ENCODE peak calls at places on chromosomes 13 and 19, in four cellular contexts. Q is ovary, O is fibroblast of lung, K is pancreas. B is an unnamed sample.

GRCh38 chr19:49660338-49660961 is 5.2 kb downstream of the IRF3 start:
- DNase-seq in Q (no peak), O (no peak), K (no peak), B (no peak)

GRCh38 chr13:44336934-44337333 is 36.7 kb upstream of the SERP2 start:
- DNase-seq in Q (no peak), O (no peak), K (no peak), B (no peak)

GRCh38 chr13:71912524-71912923 is 45.5 kb upstream of the DACH1 start:
- DNase-seq in Q (no peak), O (peak), K (no peak), B (no peak)

GRCh38 chr19:21483589-21484170 is 21.7 kb upstream of the ZNF429 start:
- DNase-seq in Q (peak), O (peak), K (peak), B (no peak)

GRCh38 chr13:25948910-25949309 is 102.9 kb downstream of the SHISA2 start:
- DNase-seq in Q (no peak), O (no peak), K (no peak), B (no peak)

GRCh38 chr13:20359335-20359734 is 127.2 kb upstream of the GJB6 start:
- DNase-seq in Q (no peak), O (peak), K (no peak), B (peak)

GRCh38 chr19:46353730-46354528 is 7.0 kb downstream of the PPP5C start:
- DNase-seq in Q (no peak), O (no peak), K (peak), B (no peak)

GRCh38 chr13:49367640-49368431 is 76.0 kb downstream of the CAB39L start:
- DNase-seq in Q (no peak), O (no peak), K (no peak), B (no peak)

GRCh38 chr13:99905814-99906213 is 65.8 kb downstream of the ZIC5 start:
- DNase-seq in Q (no peak), O (no peak), K (no peak), B (no peak)

GRCh38 chr19:17348700-17349099 is 11.3 kb downstream of the GTPBP3 start:
- DNase-seq in Q (no peak), O (peak), K (no peak), B (peak)

GRCh38 chr13:99104396-99104795 is 96.3 kb upstream of the UBAC2 start:
- DNase-seq in Q (no peak), O (no peak), K (no peak), B (no peak)

GRCh38 chr13:102373221-102373620 is 28.6 kb downstream of the FGF14 start:
- DNase-seq in Q (no peak), O (no peak), K (no peak), B (no peak)

GRCh38 chr13:113022391-113023216 is 53.6 kb downstream of the MCF2L start:
- DNase-seq in Q (no peak), O (no peak), K (no peak), B (no peak)

GRCh38 chr13:71828117-71828516 is 38.9 kb downstream of the DACH1 start:
- DNase-seq in Q (no peak), O (no peak), K (no peak), B (no peak)

GRCh38 chr19:40530091-40530901 is 46.4 kb upstream of the SHKBP1 start:
- DNase-seq in Q (peak), O (no peak), K (peak), B (no peak)

GRCh38 chr13:98157609-98158008 is 14.7 kb downstream of the FARP1 start:
- DNase-seq in Q (no peak), O (no peak), K (no peak), B (no peak)

GRCh38 chr19:2034729-2035589 is 16.1 kb downstream of the MKNK2 start:
- DNase-seq in Q (peak), O (peak), K (peak), B (peak)

GRCh38 chr13:43981091-43981490 is 101.4 kb downstream of the LACC1 start:
- DNase-seq in Q (no peak), O (no peak), K (no peak), B (no peak)

GRCh38 chr13:31073859-31074718 is 87.6 kb downstream of the HSPH1 start:
- DNase-seq in Q (no peak), O (peak), K (no peak), B (peak)

GRCh38 chr13:43797869-43798268 is 11.1 kb upstream of the ENOX1 start:
- DNase-seq in Q (no peak), O (peak), K (no peak), B (no peak)

GRCh38 chr19:44212865-44213346 is 574 bp downstream of the ZNF227 start:
- DNase-seq in Q (no peak), O (peak), K (no peak), B (peak)

GRCh38 chr19:17743874-17744273 is 7.4 kb upstream of the FCHO1 start:
- DNase-seq in Q (no peak), O (peak), K (no peak), B (no peak)

GRCh38 chr19:54164369-54165068 is 5.0 kb upstream of the LENG1 start:
- DNase-seq in Q (no peak), O (peak), K (peak), B (no peak)

GRCh38 chr19:29492761-29493160 is 33.0 kb upstream of the VSTM2B start:
- DNase-seq in Q (no peak), O (no peak), K (no peak), B (no peak)

GRCh38 chr19:42066075-42066754 is 3.8 kb downstream of the GRIK5 start:
- DNase-seq in Q (no peak), O (peak), K (no peak), B (no peak)

GRCh38 chr19:28424662-28425430 is 788.1 kb downstream of the UQCRFS1 start:
- DNase-seq in Q (no peak), O (no peak), K (no peak), B (no peak)

GRCh38 chr19:40716031-40716654 is 543 bp downstream of the COQ8B start:
- DNase-seq in Q (peak), O (no peak), K (peak), B (peak)

GRCh38 chr13:83881031-83881727 is 1.1 kb downstream of the SLITRK1 start:
- DNase-seq in Q (no peak), O (no peak), K (no peak), B (no peak)

GRCh38 chr19:16886305-16886880 is 2.4 kb upstream of the F2RL3 start:
- DNase-seq in Q (peak), O (peak), K (no peak), B (peak)

GRCh38 chr13:113620036-113620435 is 35.5 kb downstream of the TFDP1 start:
- DNase-seq in Q (no peak), O (no peak), K (peak), B (no peak)

GRCh38 chr13:43107780-43108179 is 84.4 kb downstream of the DNAJC15 start:
- DNase-seq in Q (no peak), O (no peak), K (no peak), B (no peak)

GRCh38 chr19:44748426-44749254 is at the start of gene BCL3:
- DNase-seq in Q (peak), O (peak), K (peak), B (no peak)

GRCh38 chr19:8571006-8571411 is 6.2 kb downstream of the MYO1F start:
- DNase-seq in Q (no peak), O (peak), K (no peak), B (peak)

DNA sequence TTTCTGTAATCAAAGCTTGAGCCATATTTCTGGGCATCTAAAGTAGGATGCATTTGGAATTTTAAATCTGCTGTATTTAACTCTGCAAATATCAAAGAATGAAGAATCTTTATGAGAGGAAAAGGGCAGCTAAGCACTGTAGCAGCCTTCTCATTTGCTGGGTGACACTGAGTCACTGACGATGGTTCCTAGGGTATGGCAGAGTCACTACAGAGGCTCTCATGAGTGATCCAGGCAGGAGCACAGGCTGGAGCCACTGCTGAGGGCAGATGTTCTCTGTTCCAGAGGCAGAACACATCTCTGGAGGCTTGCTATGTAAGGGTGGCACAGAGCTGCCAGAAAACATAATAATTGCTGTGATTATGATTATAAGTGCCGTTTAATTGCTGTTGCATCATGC is 340.7 kb upstream of the HTR2A start:
- DNase-seq in Q (no peak), O (no peak), K (no peak), B (no peak)
- TF ChIP-seq CTCF in Q (no peak), O (no peak), K (no peak), B (no peak)

GRCh38 chr19:4386038-4386782 is 14.1 kb downstream of the SH3GL1 start:
- DNase-seq in Q (no peak), O (no peak), K (no peak), B (no peak)
- TF ChIP-seq CTCF in Q (no peak), O (peak), K (no peak), B (no peak)

GRCh38 chr19:58021541-58022282 is 12.1 kb upstream of the ZSCAN1 start:
- DNase-seq in Q (peak), O (peak), K (no peak), B (no peak)
- TF ChIP-seq CTCF in Q (no peak), O (peak), K (no peak), B (no peak)

GRCh38 chr13:67137044-67137735 is 92.9 kb downstream of the PCDH9 start:
- DNase-seq in Q (no peak), O (peak), K (no peak), B (no peak)

GRCh38 chr13:67136157-67136556 is 94.0 kb downstream of the PCDH9 start:
- DNase-seq in Q (no peak), O (no peak), K (no peak), B (no peak)

GRCh38 chr13:67133476-67133875 is 96.7 kb downstream of the PCDH9 start:
- DNase-seq in Q (no peak), O (no peak), K (no peak), B (no peak)

GRCh38 chr13:67134322-67135129 is 95.6 kb downstream of the PCDH9 start:
- DNase-seq in Q (no peak), O (peak), K (no peak), B (no peak)

GRCh38 chr13:67135356-67135755 is 94.8 kb downstream of the PCDH9 start:
- DNase-seq in Q (no peak), O (no peak), K (no peak), B (no peak)
- TF ChIP-seq CTCF in Q (no peak), O (no peak), K (no peak), B (no peak)

DNA sequence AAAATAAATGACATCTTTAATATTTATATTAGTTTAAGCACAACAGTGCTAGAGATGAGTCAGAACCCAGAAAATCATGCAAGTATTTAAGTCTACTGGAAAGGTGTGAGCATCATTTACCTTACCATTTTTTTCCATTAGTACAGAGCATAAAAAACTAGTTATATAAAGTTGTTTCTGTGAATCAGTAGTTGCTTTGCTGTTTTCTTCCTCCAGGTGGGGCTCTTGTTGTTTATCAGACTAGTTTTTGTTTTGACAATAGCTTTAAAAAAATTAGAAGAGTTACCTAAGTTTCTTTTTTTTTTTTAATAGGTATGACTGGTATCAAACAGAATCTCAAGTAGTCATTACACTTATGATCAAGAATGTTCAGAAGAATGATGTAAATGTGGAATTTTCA is 12.7 kb downstream of the SUGT1 start:
- DNase-seq in Q (no peak), O (peak), K (no peak), B (peak)
- TF ChIP-seq CTCF in Q (no peak), O (peak), K (no peak), B (peak)

DNA sequence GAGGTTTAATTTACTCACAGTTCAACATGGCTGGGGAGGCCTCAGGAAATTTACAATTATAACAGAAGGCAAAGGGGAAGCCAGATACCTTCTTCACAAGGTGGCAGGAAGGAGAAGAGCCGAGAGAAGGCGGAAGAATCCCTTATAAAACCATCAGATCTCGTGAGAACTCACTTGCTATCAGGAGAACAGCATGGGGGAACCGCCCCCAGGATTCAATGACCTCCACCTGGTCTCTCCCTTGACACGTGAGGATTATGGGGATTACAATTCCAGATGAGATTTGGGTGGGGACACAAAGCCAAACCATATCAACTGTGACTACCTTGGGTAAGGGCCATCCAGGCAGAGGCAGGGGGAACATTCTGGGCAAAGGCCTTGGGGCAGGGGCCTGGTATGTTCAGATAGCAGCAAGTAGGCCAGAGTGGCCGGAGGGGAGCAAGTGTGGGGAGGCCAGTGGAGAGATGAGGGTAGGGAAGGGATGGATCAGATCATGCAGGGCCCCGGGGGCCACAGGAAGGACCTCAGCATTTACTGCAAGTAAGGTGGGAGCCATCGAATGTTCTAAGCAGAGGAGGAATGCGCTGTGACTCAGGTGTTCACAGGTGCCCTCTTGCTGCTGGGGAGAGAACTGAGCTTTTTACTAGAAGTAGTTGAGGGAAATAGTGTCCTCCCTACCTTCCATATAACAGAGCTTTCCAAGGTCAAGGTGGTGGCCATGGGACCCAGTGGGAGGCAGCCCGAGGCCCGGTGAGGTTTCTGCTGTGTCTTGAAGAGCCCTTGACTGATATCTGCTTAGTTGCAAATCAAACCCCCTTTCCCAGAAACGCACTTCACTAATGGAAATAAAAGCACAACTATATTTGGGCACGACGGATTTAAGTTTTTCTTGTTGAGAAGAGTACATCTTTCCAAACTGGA is 18.0 kb downstream of the RAB3D start:
- DNase-seq in Q (no peak), O (no peak), K (no peak), B (no peak)
- TF ChIP-seq CTCF in Q (no peak), O (no peak), K (no peak), B (no peak)